ENCODE peak calls at places on chromosomes 1 and 21, in four cellular contexts. G is activated T-helper 1 cell treated with Interleukin-2 at 50 U/mL for 16 hours, I is NCI-H2171 treated with DMSO at 0.1 percent for 48 hours, N is posterior vena cava. S is an unnamed sample.
A peak's percentile ranks its signal among the peaks of the same experiment; 100 is the strongest.

GRCh38 chr1:77948841-77949424 is 29.9 kb downstream of the FUBP1 start:
- DNase-seq in N (no peak), G (no peak), I (no peak), S (peak; percentile 39)

GRCh38 chr1:234691567-234691966 is 81.6 kb upstream of the IRF2BP2 start:
- DNase-seq in G (no peak), I (no peak), N (no peak), S (no peak)

GRCh38 chr1:156119503-156120209 is 5.1 kb downstream of the LMNA start:
- DNase-seq in G (no peak), N (no peak), I (peak; percentile 56), S (no peak)

GRCh38 chr1:180857947-180858768 is 54.5 kb upstream of the KIAA1614 start:
- DNase-seq in N (no peak), G (no peak), I (no peak), S (no peak)

GRCh38 chr1:24743404-24744211 is 1.6 kb upstream of the CLIC4 start:
- DNase-seq in N (peak; percentile 49), I (peak; percentile 35), G (no peak), S (no peak)

GRCh38 chr21:16084776-16085364 is 355.1 kb downstream of the USP25 start:
- DNase-seq in I (no peak), G (no peak), N (peak; percentile 84), S (no peak)

GRCh38 chr1:219788091-219788490 is 140.3 kb downstream of the SLC30A10 start:
- DNase-seq in N (no peak), G (no peak), I (no peak), S (no peak)

GRCh38 chr1:94067196-94067595 is 53.8 kb downstream of the ABCA4 start:
- DNase-seq in N (no peak), I (no peak), G (no peak), S (peak; percentile 94)

GRCh38 chr21:15060776-15061175 is 4.0 kb downstream of the NRIP1 start:
- DNase-seq in I (no peak), G (no peak), N (no peak), S (no peak)

GRCh38 chr1:168643152-168643551 is 66.7 kb downstream of the XCL1 start:
- DNase-seq in N (no peak), I (no peak), G (no peak), S (no peak)

GRCh38 chr1:145846191-145846590 is 761 bp downstream of the NUDT17 start:
- DNase-seq in N (no peak), I (no peak), G (no peak), S (no peak)

GRCh38 chr1:9128161-9128519 is 762 bp downstream of the GPR157 start:
- DNase-seq in G (no peak), N (peak; percentile 83), I (no peak), S (no peak)

GRCh38 chr1:199029855-199030254 is 391.0 kb downstream of the PTPRC start:
- DNase-seq in I (no peak), G (no peak), N (no peak), S (no peak)

S was measured in pulmonary artery endothelial cell.